ENCODE peak calls at places on chromosomes 5 and 9, in ten cellular contexts. W is activated CD4-positive, CD25-positive, alpha-beta regulatory T cell; O is H7; X is foreskin fibroblast; R is NCI-H187; E is NCI-H460; V is T-helper 1 cell; T is stimulated activated CD4-positive, alpha-beta T cell treated with anti-CD3 and anti-CD28 coated beads, Interleukin-1b, Interleukin-23, amount 100 ng/mL, for 4 hours; Z is EL; K is stimulated activated CD8-positive, alpha-beta memory T cell treated with anti-CD3 and anti-CD28 coated beads, Interleukin-2, amount 100 ng/mL, for 1 hour. H is an unnamed sample.

GRCh38 chr5:81234299-81234698 is 1.2 kb downstream of the CKMT2 start:
- DNase-seq in W (no peak), O (no peak), X (no peak), R (no peak), E (no peak), V (no peak), T (no peak), Z (no peak), K (no peak), H (no peak)

GRCh38 chr9:125766468-125767221 is 19.5 kb downstream of the PBX3 start:
- DNase-seq in W (no peak), O (no peak), X (no peak), R (no peak), E (no peak), V (no peak), T (no peak), Z (no peak), K (no peak), H (no peak)

GRCh38 chr5:158840193-158840592 is 259.5 kb downstream of the EBF1 start:
- DNase-seq in W (no peak), O (no peak), X (peak), R (no peak), E (no peak), V (no peak), T (no peak), Z (no peak), K (no peak), H (no peak)

GRCh38 chr5:57408714-57409113 is 73.9 kb downstream of the ACTBL2 start:
- DNase-seq in W (no peak), O (no peak), X (no peak), R (no peak), E (no peak), V (no peak), T (no peak), Z (no peak), K (no peak), H (no peak)

GRCh38 chr5:55935371-55935770 is 59.4 kb downstream of the IL6ST start:
- DNase-seq in W (no peak), O (peak), X (no peak), R (no peak), E (no peak), V (no peak), T (no peak), Z (no peak), K (no peak), H (no peak)

GRCh38 chr9:98900725-98901124 is 43.0 kb upstream of the COL15A1 start:
- DNase-seq in W (no peak), O (no peak), X (peak), R (no peak), E (no peak), V (no peak), T (no peak), Z (no peak), K (no peak), H (no peak)

GRCh38 chr5:177354256-177354655 is 2.8 kb upstream of the LMAN2 start:
- DNase-seq in W (no peak), O (no peak), X (no peak), R (no peak), E (no peak), V (no peak), T (no peak), Z (no peak), K (no peak), H (no peak)

GRCh38 chr9:71514344-71514975 is 253.9 kb downstream of the CEMIP2 start:
- DNase-seq in W (no peak), O (no peak), X (no peak), R (no peak), E (no peak), V (no peak), T (no peak), Z (no peak), K (no peak), H (no peak)

GRCh38 chr5:171680485-171680884 is 105.1 kb upstream of the SMIM23 start:
- DNase-seq in W (no peak), O (peak), X (no peak), R (no peak), E (no peak), V (no peak), T (no peak), Z (no peak), K (no peak), H (no peak)

GRCh38 chr9:95075700-95076099 is 241.8 kb downstream of the FANCC start:
- DNase-seq in W (no peak), O (peak), X (no peak), R (no peak), E (no peak), V (no peak), T (no peak), Z (no peak), K (no peak), H (no peak)

GRCh38 chr9:94946256-94946655 is 219.8 kb downstream of the AOPEP start:
- DNase-seq in W (no peak), O (no peak), X (no peak), R (no peak), E (no peak), V (no peak), T (no peak), Z (no peak), K (no peak), H (no peak)

H was measured in occipital lobe.